ENCODE peak calls at places on chromosomes 16 and 17, in four cellular contexts. One of them, this sample, is unnamed.

GRCh38 chr17:27430383-27430840 is 25.8 kb upstream of the KSR1 start:
- DNase-seq in aorta: no peak
- DNase-seq in AG04450: no peak
- DNase-seq in NCI-H1092 treated with DMSO at 0.1 percent for 48 hours: no peak
- DNase-seq in this sample: no peak

GRCh38 chr16:2224183-2224486 is 744 bp downstream of the E4F1 start:
- DNase-seq in aorta: no peak
- DNase-seq in AG04450: no peak
- DNase-seq in NCI-H1092 treated with DMSO at 0.1 percent for 48 hours: no peak
- DNase-seq in this sample: no peak

GRCh38 chr16:22353188-22353919 is 21.1 kb downstream of the CDR2 start:
- DNase-seq in aorta: no peak
- DNase-seq in AG04450: peak; percentile 71
- DNase-seq in NCI-H1092 treated with DMSO at 0.1 percent for 48 hours: no peak
- DNase-seq in this sample: no peak

GRCh38 chr16:84766978-84767773 is 52.6 kb upstream of the CRISPLD2 start:
- DNase-seq in aorta: no peak
- DNase-seq in AG04450: no peak
- DNase-seq in NCI-H1092 treated with DMSO at 0.1 percent for 48 hours: no peak
- DNase-seq in this sample: no peak

GRCh38 chr17:1865252-1866037 is 35.6 kb downstream of the RPA1 start:
- DNase-seq in aorta: no peak
- DNase-seq in AG04450: no peak
- DNase-seq in NCI-H1092 treated with DMSO at 0.1 percent for 48 hours: no peak
- DNase-seq in this sample: peak; percentile 35

GRCh38 chr16:86848821-86849220 is 270.5 kb downstream of the FOXL1 start:
- DNase-seq in aorta: no peak
- DNase-seq in AG04450: no peak
- DNase-seq in NCI-H1092 treated with DMSO at 0.1 percent for 48 hours: no peak
- DNase-seq in this sample: no peak

GRCh38 chr16:24156777-24157176 is 99.4 kb upstream of the CACNG3 start:
- DNase-seq in aorta: no peak
- DNase-seq in AG04450: no peak
- DNase-seq in NCI-H1092 treated with DMSO at 0.1 percent for 48 hours: no peak
- DNase-seq in this sample: no peak

GRCh38 chr16:69833357-69833781 is 71.2 kb downstream of the WWP2 start:
- DNase-seq in aorta: no peak
- DNase-seq in AG04450: no peak
- DNase-seq in NCI-H1092 treated with DMSO at 0.1 percent for 48 hours: no peak
- DNase-seq in this sample: no peak

GRCh38 chr16:15502041-15502725 is 67.8 kb downstream of the BMERB1 start:
- DNase-seq in aorta: no peak
- DNase-seq in AG04450: peak; percentile 76
- DNase-seq in NCI-H1092 treated with DMSO at 0.1 percent for 48 hours: no peak
- DNase-seq in this sample: no peak

GRCh38 chr17:48153711-48154642 is 46.4 kb downstream of the SNX11 start:
- DNase-seq in aorta: no peak
- DNase-seq in AG04450: peak; percentile 3
- DNase-seq in NCI-H1092 treated with DMSO at 0.1 percent for 48 hours: peak; percentile 90
- DNase-seq in this sample: no peak

GRCh38 chr17:13306310-13306962 is 288.6 kb upstream of the ELAC2 start:
- DNase-seq in aorta: no peak
- DNase-seq in AG04450: peak; percentile 46
- DNase-seq in NCI-H1092 treated with DMSO at 0.1 percent for 48 hours: no peak
- DNase-seq in this sample: no peak

GRCh38 chr16:28218109-28218508 is 6.3 kb upstream of the XPO6 start:
- DNase-seq in aorta: no peak
- DNase-seq in AG04450: peak; percentile 18
- DNase-seq in NCI-H1092 treated with DMSO at 0.1 percent for 48 hours: no peak
- DNase-seq in this sample: no peak

GRCh38 chr17:40313660-40314556 is 4.9 kb downstream of the RARA start:
- DNase-seq in aorta: no peak
- DNase-seq in AG04450: no peak
- DNase-seq in NCI-H1092 treated with DMSO at 0.1 percent for 48 hours: peak; percentile 92
- DNase-seq in this sample: no peak

GRCh38 chr16:85291302-85292148 is 179.3 kb upstream of the CIBAR2 start:
- DNase-seq in aorta: no peak
- DNase-seq in AG04450: no peak
- DNase-seq in NCI-H1092 treated with DMSO at 0.1 percent for 48 hours: no peak
- DNase-seq in this sample: no peak

GRCh38 chr17:36931697-36932382 is 5.4 kb upstream of the LHX1 start:
- DNase-seq in aorta: peak; percentile 65
- DNase-seq in AG04450: no peak
- DNase-seq in NCI-H1092 treated with DMSO at 0.1 percent for 48 hours: peak; percentile 9
- DNase-seq in this sample: no peak

GRCh38 chr16:50067290-50067853 is 1.6 kb downstream of the HEATR3 start:
- DNase-seq in aorta: no peak
- DNase-seq in AG04450: peak; percentile 29
- DNase-seq in NCI-H1092 treated with DMSO at 0.1 percent for 48 hours: no peak
- DNase-seq in this sample: peak; percentile 15

GRCh38 chr17:20952183-20952582 is 90.6 kb downstream of the USP22 start:
- DNase-seq in aorta: no peak
- DNase-seq in AG04450: no peak
- DNase-seq in NCI-H1092 treated with DMSO at 0.1 percent for 48 hours: no peak
- DNase-seq in this sample: no peak

GRCh38 chr17:71703701-71704100 is 417.1 kb upstream of the SOX9 start:
- DNase-seq in aorta: no peak
- DNase-seq in AG04450: no peak
- DNase-seq in NCI-H1092 treated with DMSO at 0.1 percent for 48 hours: no peak
- DNase-seq in this sample: no peak

GRCh38 chr16:71796501-71796900 is 12.1 kb downstream of the AP1G1 start:
- DNase-seq in aorta: no peak
- DNase-seq in AG04450: no peak
- DNase-seq in NCI-H1092 treated with DMSO at 0.1 percent for 48 hours: no peak
- DNase-seq in this sample: no peak

GRCh38 chr16:80682435-80683070 is 121.8 kb downstream of the CDYL2 start:
- DNase-seq in aorta: no peak
- DNase-seq in AG04450: peak; percentile 82
- DNase-seq in NCI-H1092 treated with DMSO at 0.1 percent for 48 hours: no peak
- DNase-seq in this sample: no peak

GRCh38 chr17:74332763-74333220 is 6.8 kb downstream of the KIF19 start:
- DNase-seq in aorta: no peak
- DNase-seq in AG04450: no peak
- DNase-seq in NCI-H1092 treated with DMSO at 0.1 percent for 48 hours: peak; percentile 97
- DNase-seq in this sample: no peak

GRCh38 chr17:39755550-39756375 is 18.0 kb downstream of the GRB7 start:
- DNase-seq in aorta: no peak
- DNase-seq in AG04450: no peak
- DNase-seq in NCI-H1092 treated with DMSO at 0.1 percent for 48 hours: no peak
- DNase-seq in this sample: no peak

GRCh38 chr16:69579783-69580182 is 14.0 kb downstream of the NFAT5 start:
- DNase-seq in aorta: no peak
- DNase-seq in AG04450: no peak
- DNase-seq in NCI-H1092 treated with DMSO at 0.1 percent for 48 hours: peak; percentile 19
- DNase-seq in this sample: no peak

GRCh38 chr16:87789437-87790277 is 23.9 kb upstream of the KLHDC4 start:
- DNase-seq in aorta: no peak
- DNase-seq in AG04450: peak; percentile 39
- DNase-seq in NCI-H1092 treated with DMSO at 0.1 percent for 48 hours: no peak
- DNase-seq in this sample: no peak

GRCh38 chr17:57454729-57455062 is 198.4 kb downstream of the MSI2 start:
- DNase-seq in aorta: no peak
- DNase-seq in AG04450: no peak
- DNase-seq in NCI-H1092 treated with DMSO at 0.1 percent for 48 hours: no peak
- DNase-seq in this sample: no peak